ENCODE peak calls at places on chromosome 3, in six cellular contexts. One of them, this sample, is unnamed.
A peak's percentile ranks its signal among the peaks of the same experiment; 100 is the strongest.

GRCh38 chr3:180802837-180803236 is 109.6 kb upstream of the FXR1 start:
- DNase-seq in heart left ventricle: no peak
- DNase-seq in left lung: no peak
- DNase-seq in lower lobe of right lung: no peak
- DNase-seq in cardiac muscle cell: peak; percentile 33
- DNase-seq in thoracic aorta: no peak
- DNase-seq in this sample: no peak

GRCh38 chr3:181899702-181900101 is 188.0 kb downstream of the SOX2 start:
- DNase-seq in left lung: no peak
- DNase-seq in cardiac muscle cell: no peak
- DNase-seq in heart left ventricle: no peak
- DNase-seq in thoracic aorta: no peak
- DNase-seq in lower lobe of right lung: no peak
- DNase-seq in this sample: no peak

GRCh38 chr3:52167240-52167639 is 13.0 kb upstream of the POC1A start:
- DNase-seq in cardiac muscle cell: no peak
- DNase-seq in heart left ventricle: no peak
- DNase-seq in thoracic aorta: no peak
- DNase-seq in left lung: no peak
- DNase-seq in lower lobe of right lung: no peak
- DNase-seq in this sample: no peak

GRCh38 chr3:134078169-134078821 is 48.6 kb upstream of the SLCO2A1 start:
- DNase-seq in cardiac muscle cell: no peak
- DNase-seq in lower lobe of right lung: no peak
- DNase-seq in heart left ventricle: no peak
- DNase-seq in left lung: no peak
- DNase-seq in thoracic aorta: no peak
- DNase-seq in this sample: no peak

GRCh38 chr3:187935623-187936156 is 190.4 kb upstream of the BCL6 start:
- DNase-seq in lower lobe of right lung: no peak
- DNase-seq in thoracic aorta: no peak
- DNase-seq in cardiac muscle cell: no peak
- DNase-seq in left lung: no peak
- DNase-seq in heart left ventricle: no peak
- DNase-seq in this sample: no peak

GRCh38 chr3:88986834-88987233 is 120.6 kb upstream of the EPHA3 start:
- DNase-seq in thoracic aorta: no peak
- DNase-seq in cardiac muscle cell: no peak
- DNase-seq in left lung: no peak
- DNase-seq in lower lobe of right lung: no peak
- DNase-seq in heart left ventricle: no peak
- DNase-seq in this sample: no peak

GRCh38 chr3:16064660-16065414 is 109.6 kb upstream of the GALNT15 start:
- DNase-seq in cardiac muscle cell: no peak
- DNase-seq in heart left ventricle: peak; percentile 74
- DNase-seq in lower lobe of right lung: no peak
- DNase-seq in thoracic aorta: peak; percentile 61
- DNase-seq in left lung: peak; percentile 57
- DNase-seq in this sample: peak; percentile 71

GRCh38 chr3:4986611-4987373 is 7.6 kb downstream of the BHLHE40 start:
- DNase-seq in left lung: peak; percentile 97
- DNase-seq in cardiac muscle cell: peak; percentile 97
- DNase-seq in heart left ventricle: peak; percentile 97
- DNase-seq in thoracic aorta: peak; percentile 89
- DNase-seq in lower lobe of right lung: peak; percentile 97
- DNase-seq in this sample: peak; percentile 98

GRCh38 chr3:114460459-114460858 is 166.6 kb downstream of the TIGIT start:
- DNase-seq in left lung: no peak
- DNase-seq in lower lobe of right lung: no peak
- DNase-seq in thoracic aorta: no peak
- DNase-seq in cardiac muscle cell: no peak
- DNase-seq in heart left ventricle: no peak
- DNase-seq in this sample: no peak

GRCh38 chr3:72692959-72693518 is 155.2 kb downstream of the SHQ1 start:
- DNase-seq in lower lobe of right lung: no peak
- DNase-seq in thoracic aorta: no peak
- DNase-seq in heart left ventricle: no peak
- DNase-seq in cardiac muscle cell: no peak
- DNase-seq in left lung: peak; percentile 40
- DNase-seq in this sample: no peak

GRCh38 chr3:193776626-193777025 is 183.6 kb downstream of the OPA1 start:
- DNase-seq in heart left ventricle: no peak
- DNase-seq in lower lobe of right lung: no peak
- DNase-seq in left lung: no peak
- DNase-seq in cardiac muscle cell: no peak
- DNase-seq in thoracic aorta: no peak
- DNase-seq in this sample: no peak

GRCh38 chr3:12501360-12502020 is 17.2 kb downstream of the TSEN2 start:
- DNase-seq in cardiac muscle cell: peak; percentile 50
- DNase-seq in thoracic aorta: no peak
- DNase-seq in left lung: no peak
- DNase-seq in heart left ventricle: no peak
- DNase-seq in lower lobe of right lung: no peak
- DNase-seq in this sample: no peak

GRCh38 chr3:12490547-12490946 is 6.3 kb downstream of the TSEN2 start:
- DNase-seq in heart left ventricle: no peak
- DNase-seq in lower lobe of right lung: no peak
- DNase-seq in thoracic aorta: no peak
- DNase-seq in cardiac muscle cell: no peak
- DNase-seq in left lung: no peak
- DNase-seq in this sample: no peak

GRCh38 chr3:12496453-12496761 is 12.1 kb downstream of the TSEN2 start:
- DNase-seq in heart left ventricle: no peak
- DNase-seq in lower lobe of right lung: no peak
- DNase-seq in thoracic aorta: no peak
- DNase-seq in left lung: no peak
- DNase-seq in cardiac muscle cell: no peak
- DNase-seq in this sample: no peak

GRCh38 chr3:12495749-12496452 is 11.6 kb downstream of the TSEN2 start:
- DNase-seq in heart left ventricle: no peak
- DNase-seq in thoracic aorta: no peak
- DNase-seq in lower lobe of right lung: no peak
- DNase-seq in left lung: no peak
- DNase-seq in cardiac muscle cell: no peak
- DNase-seq in this sample: no peak
- TF ChIP-seq CTCF in heart left ventricle: no peak
- TF ChIP-seq CTCF in thoracic aorta: no peak
- TF ChIP-seq CTCF in lower lobe of right lung: no peak
- TF ChIP-seq CTCF in left lung: no peak
- TF ChIP-seq CTCF in cardiac muscle cell: no peak
- TF ChIP-seq CTCF in this sample: no peak

DNA sequence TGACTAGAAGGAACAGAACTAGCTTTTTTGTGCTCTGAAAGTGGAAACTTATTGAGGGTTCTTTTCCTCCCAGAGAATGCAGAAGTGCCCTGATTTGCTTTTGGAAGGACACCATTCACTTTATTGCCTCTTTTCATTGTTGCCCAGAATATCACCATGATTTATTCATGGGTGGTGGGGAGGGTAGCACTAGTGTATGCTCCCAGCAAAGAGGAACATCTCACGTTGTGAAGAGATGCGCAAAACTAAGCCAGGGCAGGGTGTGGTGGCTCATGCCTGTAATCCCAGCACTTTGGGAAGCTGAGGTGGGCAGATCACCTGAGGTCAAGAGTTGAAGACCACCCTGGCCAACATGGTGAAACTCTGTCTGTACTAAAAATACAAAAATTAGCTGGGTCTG is 31.4 kb downstream of the FLNB start:
- DNase-seq in lower lobe of right lung: no peak
- DNase-seq in thoracic aorta: no peak
- DNase-seq in cardiac muscle cell: no peak
- DNase-seq in left lung: no peak
- DNase-seq in heart left ventricle: no peak
- DNase-seq in this sample: no peak
- H3K4me1 ChIP-seq in lower lobe of right lung: peaks cover 60% of the 10 kb centered on the region
- H3K4me1 ChIP-seq in thoracic aorta: peaks cover 99% of the 10 kb centered on the region
- H3K4me1 ChIP-seq in cardiac muscle cell: peaks cover 9% of the 10 kb centered on the region
- H3K4me1 ChIP-seq in left lung: peaks cover 32% of the 10 kb centered on the region
- H3K4me1 ChIP-seq in heart left ventricle: peaks cover 24% of the 10 kb centered on the region
- H3K4me1 ChIP-seq in this sample: peaks cover 11% of the 10 kb centered on the region

DNA sequence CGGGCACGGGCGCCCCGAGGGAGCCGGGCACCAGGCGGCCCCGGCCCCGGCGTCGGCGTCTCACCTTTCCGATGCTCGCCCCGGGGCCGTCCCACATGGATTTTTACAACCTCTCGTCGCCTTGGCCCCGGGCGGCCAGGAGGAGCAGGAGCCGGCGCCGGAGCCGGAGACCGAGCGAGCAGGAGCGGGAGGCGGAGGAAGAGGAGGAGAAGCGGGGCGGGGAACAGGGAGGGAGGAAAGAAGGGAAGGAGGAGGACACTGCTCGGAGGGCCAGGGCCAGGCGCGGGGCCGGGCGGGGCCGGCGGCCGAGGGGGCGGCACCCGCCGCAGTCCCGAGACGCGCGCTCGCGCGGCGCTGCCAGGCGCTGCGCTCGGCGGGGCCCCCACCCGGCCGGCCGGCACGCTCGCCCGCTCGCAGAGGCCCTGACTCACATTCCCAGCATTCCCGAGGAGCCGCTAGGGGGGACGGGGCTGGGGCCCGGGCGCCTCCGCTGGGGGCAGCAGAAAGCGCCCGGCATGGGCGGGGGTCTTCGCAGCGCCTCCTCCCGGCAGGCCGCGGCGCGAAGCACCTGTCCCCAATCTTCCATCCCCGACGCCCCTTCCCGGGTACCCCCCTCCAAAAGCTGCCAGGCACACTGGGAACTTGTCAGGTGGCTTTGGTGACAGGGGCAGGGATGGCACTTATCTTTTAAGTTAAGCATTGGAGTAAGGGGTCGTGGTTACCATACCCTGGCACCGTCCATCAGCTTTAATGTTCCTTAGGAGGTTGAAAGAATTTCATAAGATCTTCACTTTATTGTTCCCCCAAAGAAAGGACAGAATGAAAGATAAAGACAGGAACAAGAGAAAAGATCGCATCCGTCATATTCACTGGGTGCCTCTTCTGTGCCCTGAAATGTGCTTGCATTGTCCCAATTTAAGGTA is at the start of gene ERC2:
- DNase-seq in lower lobe of right lung: peak; percentile 47
- DNase-seq in cardiac muscle cell: peak; percentile 93
- DNase-seq in thoracic aorta: no peak
- DNase-seq in heart left ventricle: peak; percentile 61
- DNase-seq in left lung: peak; percentile 55
- DNase-seq in this sample: peak; percentile 32
- H3K4me3 ChIP-seq in lower lobe of right lung: peak within 1 kb of the TSS; percentile 54
- H3K4me3 ChIP-seq in cardiac muscle cell: peak within 1 kb of the TSS; percentile 75
- H3K4me3 ChIP-seq in thoracic aorta: peak within 1 kb of the TSS; percentile 66
- H3K4me3 ChIP-seq in heart left ventricle: peak within 1 kb of the TSS; percentile 52
- H3K4me3 ChIP-seq in left lung: peak within 1 kb of the TSS; percentile 41
- H3K4me3 ChIP-seq in this sample: peak within 1 kb of the TSS; percentile 58

GRCh38 chr3:155859859-155860258 is 5.6 kb upstream of the SLC33A1 start:
- DNase-seq in thoracic aorta: no peak
- DNase-seq in lower lobe of right lung: no peak
- DNase-seq in cardiac muscle cell: no peak
- DNase-seq in left lung: no peak
- DNase-seq in heart left ventricle: no peak
- DNase-seq in this sample: no peak
- TF ChIP-seq CTCF in thoracic aorta: no peak
- TF ChIP-seq CTCF in lower lobe of right lung: peak; percentile 16
- TF ChIP-seq CTCF in cardiac muscle cell: peak; percentile 27
- TF ChIP-seq CTCF in left lung: no peak
- TF ChIP-seq CTCF in heart left ventricle: peak; percentile 8
- TF ChIP-seq CTCF in this sample: peak; percentile 35

GRCh38 chr3:152438706-152439105 is 170.0 kb downstream of the MBNL1 start:
- DNase-seq in cardiac muscle cell: no peak
- DNase-seq in heart left ventricle: no peak
- DNase-seq in lower lobe of right lung: no peak
- DNase-seq in thoracic aorta: no peak
- DNase-seq in left lung: no peak
- DNase-seq in this sample: no peak
- H3K4me1 ChIP-seq in cardiac muscle cell: peaks cover 29% of the 10 kb centered on the region
- H3K4me1 ChIP-seq in heart left ventricle: peaks cover 7% of the 10 kb centered on the region
- H3K4me1 ChIP-seq in lower lobe of right lung: peaks cover 41% of the 10 kb centered on the region
- H3K4me1 ChIP-seq in thoracic aorta: peaks cover 66% of the 10 kb centered on the region
- H3K4me1 ChIP-seq in left lung: peaks cover 16% of the 10 kb centered on the region
- H3K4me1 ChIP-seq in this sample: peaks cover 65% of the 10 kb centered on the region

DNA sequence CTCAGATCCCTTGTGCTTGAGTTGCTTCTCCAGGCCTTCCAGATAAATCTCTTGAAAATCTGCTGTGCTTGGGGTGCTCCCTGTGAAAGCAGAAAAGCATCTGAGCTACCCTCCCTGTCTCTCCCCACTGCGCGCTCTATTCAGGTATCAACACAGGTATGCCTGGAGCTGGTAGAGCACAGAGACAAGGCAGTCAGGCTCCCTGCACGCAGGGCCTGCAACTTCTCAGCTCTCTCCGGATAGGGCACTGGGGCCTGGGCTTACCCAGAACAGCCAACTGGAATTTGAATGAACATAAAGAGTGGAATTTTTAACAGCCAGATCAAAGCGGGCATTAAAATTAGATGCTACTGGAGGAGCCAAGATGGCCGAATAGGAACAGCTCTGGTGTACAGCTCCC is 183.6 kb downstream of the XXYLT1 start:
- DNase-seq in cardiac muscle cell: no peak
- DNase-seq in lower lobe of right lung: peak; percentile 18
- DNase-seq in heart left ventricle: peak; percentile 16
- DNase-seq in thoracic aorta: no peak
- DNase-seq in left lung: peak; percentile 13
- DNase-seq in this sample: no peak
- H3K4me3 ChIP-seq in cardiac muscle cell: peak overlapping the region; percentile 19
- H3K4me3 ChIP-seq in lower lobe of right lung: no peak overlapping the region
- H3K4me3 ChIP-seq in heart left ventricle: peak overlapping the region; percentile 16
- H3K4me3 ChIP-seq in thoracic aorta: no peak overlapping the region
- H3K4me3 ChIP-seq in left lung: no peak overlapping the region
- H3K4me3 ChIP-seq in this sample: no peak overlapping the region

GRCh38 chr3:183038764-183039163 is 58.4 kb upstream of the DCUN1D1 start:
- DNase-seq in left lung: no peak
- DNase-seq in cardiac muscle cell: no peak
- DNase-seq in heart left ventricle: no peak
- DNase-seq in lower lobe of right lung: no peak
- DNase-seq in thoracic aorta: no peak
- DNase-seq in this sample: no peak
- TF ChIP-seq CTCF in left lung: no peak
- TF ChIP-seq CTCF in cardiac muscle cell: no peak
- TF ChIP-seq CTCF in heart left ventricle: no peak
- TF ChIP-seq CTCF in lower lobe of right lung: no peak
- TF ChIP-seq CTCF in thoracic aorta: no peak
- TF ChIP-seq CTCF in this sample: no peak

This sample was measured in heart right ventricle.